ENCODE peak calls at places on chromosomes 4 and X, in five cellular contexts. E is hippocampal formation, J is AG04449, I is T-cell, A is iris pigment epithelial cell. U is an unnamed sample.

GRCh38 chr4:176769519-176769918 is 23.2 kb downstream of the VEGFC start:
- DNase-seq in E (no peak), J (peak; percentile 82), I (no peak), A (peak; percentile 98), U (no peak)

GRCh38 chrX:65821721-65822496 is 154.5 kb downstream of the MSN start:
- DNase-seq in E (no peak), J (no peak), I (peak; percentile 22), A (no peak), U (peak; percentile 26)

GRCh38 chrX:148146121-148146520 is 165.0 kb downstream of the FMR1NB start:
- DNase-seq in E (no peak), J (no peak), I (no peak), A (no peak), U (no peak)

GRCh38 chr4:7068279-7068842 is 497 bp upstream of the GRPEL1 start:
- DNase-seq in E (no peak), J (no peak), I (no peak), A (no peak), U (no peak)

GRCh38 chrX:111914398-111915092 is 38.6 kb downstream of the TRPC5OS start:
- DNase-seq in E (no peak), J (no peak), I (no peak), A (no peak), U (no peak)

GRCh38 chr4:107780665-107781064 is 44.1 kb upstream of the SGMS2 start:
- DNase-seq in E (no peak), J (no peak), I (no peak), A (peak; percentile 8), U (no peak)

GRCh38 chr4:10298681-10299080 is 158.5 kb downstream of the ZNF518B start:
- DNase-seq in E (no peak), J (no peak), I (no peak), A (no peak), U (no peak)

GRCh38 chr4:122131562-122132157 is 20.5 kb upstream of the BLTP1 start:
- DNase-seq in E (no peak), J (no peak), I (no peak), A (no peak), U (no peak)

GRCh38 chrX:120485562-120486520 is 16.7 kb upstream of the LAMP2 start:
- DNase-seq in E (peak; percentile 89), J (no peak), I (peak; percentile 50), A (peak; percentile 77), U (peak; percentile 24)

GRCh38 chr4:7359302-7360063 is 75.2 kb downstream of the PSAPL1 start:
- DNase-seq in E (no peak), J (no peak), I (no peak), A (no peak), U (no peak)

GRCh38 chrX:110145305-110145704 is 142.4 kb downstream of the TMEM164 start:
- DNase-seq in E (no peak), J (no peak), I (no peak), A (no peak), U (no peak)

GRCh38 chr4:70187216-70187615 is 8.3 kb upstream of the ODAM start:
- DNase-seq in E (no peak), J (no peak), I (no peak), A (no peak), U (no peak)

GRCh38 chr4:139844057-139844456 is 178.4 kb downstream of the MGST2 start:
- DNase-seq in E (no peak), J (no peak), I (no peak), A (peak; percentile 31), U (no peak)

GRCh38 chr4:110211007-110211769 is 12.8 kb upstream of the ELOVL6 start:
- DNase-seq in E (peak; percentile 39), J (no peak), I (peak; percentile 31), A (peak; percentile 65), U (no peak)

GRCh38 chrX:40244980-40245379 is 147.2 kb upstream of the BCOR start:
- DNase-seq in E (no peak), J (no peak), I (no peak), A (peak; percentile 24), U (no peak)

GRCh38 chrX:106898462-106898861 is 4.7 kb downstream of the RIPPLY1 start:
- DNase-seq in E (no peak), J (no peak), I (peak; percentile 9), A (peak; percentile 63), U (no peak)

GRCh38 chrX:115330498-115331138 is 41.1 kb downstream of the LUZP4 start:
- DNase-seq in E (peak; percentile 73), J (no peak), I (peak; percentile 10), A (peak; percentile 72), U (no peak)

GRCh38 chrX:110853610-110854009 is 58.0 kb upstream of the CHRDL1 start:
- DNase-seq in E (peak; percentile 27), J (no peak), I (no peak), A (peak; percentile 9), U (no peak)